ENCODE peak calls at places on chromosomes 5 and 9, in eight cellular contexts. V is HCT116, R is transverse colon, X is prostate gland, Y is endothelial cell of umbilical vein, I is breast epithelium, O is Panc1, W is stomach. Q is an unnamed sample. For H3K36me3, the result is how much of the 10 kb centered on the place peaks cover.

GRCh38 chr9:68522126-68522525 is 18.6 kb downstream of the TMEM252 start:
- DNase-seq in V (no peak), R (no peak), X (no peak), Y (no peak), I (no peak), O (no peak), W (no peak), Q (no peak)

GRCh38 chr9:94017939-94018531 is 62.9 kb upstream of the BARX1 start:
- DNase-seq in V (no peak), R (no peak), X (no peak), Y (no peak), I (no peak), O (no peak), W (no peak), Q (no peak)

GRCh38 chr5:158022844-158023243 is 163.9 kb upstream of the CLINT1 start:
- DNase-seq in V (no peak), R (no peak), X (no peak), Y (no peak), I (no peak), O (no peak), W (no peak), Q (no peak)

GRCh38 chr5:11269515-11269914 is 508.5 kb upstream of the DAP start:
- DNase-seq in V (no peak), R (no peak), X (no peak), Y (no peak), I (no peak), O (no peak), W (no peak), Q (no peak)

GRCh38 chr5:140113180-140113698 is 670 bp upstream of the PURA start:
- DNase-seq in V (no peak), R (peak), X (no peak), Y (peak), I (no peak), O (no peak), W (no peak), Q (no peak)

GRCh38 chr5:73818357-73818756 is 192.4 kb downstream of the ARHGEF28 start:
- DNase-seq in V (no peak), R (no peak), X (no peak), Y (no peak), I (no peak), O (no peak), W (no peak), Q (no peak)

GRCh38 chr5:119282628-119283027 is 73.2 kb upstream of the TNFAIP8 start:
- DNase-seq in V (no peak), R (no peak), X (no peak), Y (no peak), I (no peak), O (no peak), W (no peak), Q (no peak)

GRCh38 chr5:181205735-181206401 is 872 bp upstream of the TRIM7 start:
- DNase-seq in V (no peak), R (no peak), X (no peak), Y (no peak), I (no peak), O (no peak), W (no peak), Q (no peak)

GRCh38 chr9:109108318-109108717 is 11.4 kb downstream of the TMEM245 start:
- DNase-seq in V (no peak), R (no peak), X (no peak), Y (peak), I (no peak), O (no peak), W (no peak), Q (no peak)

GRCh38 chr9:112061152-112061740 is 113.9 kb downstream of the SUSD1 start:
- DNase-seq in V (peak), R (peak), X (no peak), Y (peak), I (no peak), O (no peak), W (peak), Q (no peak)

GRCh38 chr9:86667307-86667706 is 280.0 kb downstream of the GAS1 start:
- DNase-seq in V (no peak), R (no peak), X (no peak), Y (no peak), I (no peak), O (no peak), W (no peak), Q (no peak)

GRCh38 chr9:4640027-4640426 is 22.1 kb upstream of the PLPP6 start:
- DNase-seq in V (peak), R (peak), X (no peak), Y (peak), I (no peak), O (no peak), W (peak), Q (no peak)

GRCh38 chr9:17222932-17223331 is 88.1 kb downstream of the CNTLN start:
- DNase-seq in V (no peak), R (no peak), X (no peak), Y (no peak), I (no peak), O (no peak), W (no peak), Q (no peak)

GRCh38 chr9:37338218-37338617 is 84.3 kb upstream of the GRHPR start:
- DNase-seq in V (no peak), R (no peak), X (no peak), Y (no peak), I (no peak), O (no peak), W (no peak), Q (no peak)

GRCh38 chr9:77435272-77435671 is 212.8 kb downstream of the GNA14 start:
- DNase-seq in V (no peak), R (no peak), X (no peak), Y (no peak), I (no peak), O (no peak), W (no peak), Q (no peak)

GRCh38 chr9:129823163-129823933 is 588 bp downstream of the TOR1A start:
- DNase-seq in V (no peak), R (no peak), X (no peak), Y (peak), I (no peak), O (no peak), W (no peak), Q (no peak)

GRCh38 chr5:74288038-74288437 is 352.5 kb downstream of the ENC1 start:
- DNase-seq in V (no peak), R (no peak), X (no peak), Y (no peak), I (no peak), O (no peak), W (no peak), Q (no peak)

GRCh38 chr9:135971892-135972291 is 10.7 kb upstream of the UBAC1 start:
- DNase-seq in V (peak), R (peak), X (peak), Y (no peak), I (peak), O (no peak), W (peak), Q (no peak)

GRCh38 chr9:742914-743594 is 98.4 kb upstream of the DMRT1 start:
- DNase-seq in V (no peak), R (no peak), X (no peak), Y (no peak), I (no peak), O (no peak), W (no peak), Q (no peak)

GRCh38 chr5:143403357-143403606 is 204 bp downstream of the NR3C1 start:
- DNase-seq in V (no peak), R (no peak), X (no peak), Y (no peak), I (no peak), O (no peak), W (no peak), Q (no peak)

GRCh38 chr9:121827251-121827967 is 176.0 kb downstream of the DAB2IP start:
- DNase-seq in V (no peak), R (no peak), X (no peak), Y (no peak), I (peak), O (no peak), W (no peak), Q (no peak)

GRCh38 chr5:75566710-75567309 is 44.4 kb upstream of the ANKDD1B start:
- DNase-seq in V (peak), R (no peak), X (peak), Y (peak), I (no peak), O (peak), W (no peak), Q (peak)

GRCh38 chr9:20804476-20805253 is 120.6 kb downstream of the FOCAD start:
- DNase-seq in V (no peak), R (no peak), X (no peak), Y (no peak), I (no peak), O (no peak), W (no peak), Q (peak)

GRCh38 chr9:34501889-34502425 is 20.8 kb downstream of the ENHO start:
- DNase-seq in V (no peak), R (peak), X (peak), Y (peak), I (peak), O (no peak), W (peak), Q (no peak)

GRCh38 chr5:78467744-78468357 is 107.4 kb downstream of the SCAMP1 start:
- DNase-seq in V (no peak), R (no peak), X (no peak), Y (peak), I (no peak), O (peak), W (no peak), Q (peak)

GRCh38 chr5:44189255-44189654 is 200.0 kb downstream of the FGF10 start:
- DNase-seq in V (no peak), R (no peak), X (no peak), Y (no peak), I (no peak), O (no peak), W (no peak), Q (no peak)

DNA sequence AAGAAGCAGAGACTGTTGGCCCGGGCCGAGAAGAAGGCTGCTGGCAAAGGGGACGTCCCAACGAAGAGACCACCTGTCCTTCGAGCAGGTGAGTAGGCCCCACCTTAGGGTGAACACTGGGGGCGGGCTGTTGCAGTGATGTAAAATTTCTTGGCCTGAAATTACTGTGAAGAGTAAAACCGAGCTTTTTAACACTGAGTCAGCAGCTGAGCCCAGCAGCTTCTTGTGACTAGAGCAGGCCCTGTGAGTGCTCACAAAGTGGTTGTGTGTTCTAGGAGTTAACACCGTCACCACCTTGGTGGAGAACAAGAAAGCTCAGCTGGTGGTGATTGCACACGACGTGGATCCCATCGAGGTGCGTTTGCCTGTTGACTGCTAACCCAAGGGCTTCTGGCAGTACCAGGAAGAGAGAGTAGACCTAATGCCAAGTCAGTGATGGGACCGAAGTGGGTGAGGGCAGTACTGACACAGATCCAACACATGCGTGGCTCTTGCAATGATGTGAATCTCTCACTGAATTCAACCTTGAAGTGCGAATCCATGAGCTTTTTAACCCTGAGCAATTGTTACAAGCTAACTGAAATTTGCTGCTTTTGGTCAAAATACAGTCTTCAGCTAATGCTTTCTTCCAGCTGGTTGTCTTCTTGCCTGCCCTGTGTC is 2.1 kb downstream of the RPL7A start:
- DNase-seq in V (no peak), R (no peak), X (no peak), Y (no peak), I (no peak), O (no peak), W (no peak), Q (no peak)
- H3K36me3 ChIP-seq in V (half or more), R (under half), X (under half), Y (under half), I (under half), O (under half), W (under half), Q (half or more)

GRCh38 chr5:14185336-14186131 is 42.4 kb downstream of the TRIO start:
- DNase-seq in V (no peak), R (no peak), X (no peak), Y (peak), I (no peak), O (no peak), W (no peak), Q (no peak)
- TF ChIP-seq POLR2AphosphoS5 in V (no peak), R (no peak), X (no peak), Y (no peak), I (no peak), O (no peak), W (no peak), Q (no peak)

DNA sequence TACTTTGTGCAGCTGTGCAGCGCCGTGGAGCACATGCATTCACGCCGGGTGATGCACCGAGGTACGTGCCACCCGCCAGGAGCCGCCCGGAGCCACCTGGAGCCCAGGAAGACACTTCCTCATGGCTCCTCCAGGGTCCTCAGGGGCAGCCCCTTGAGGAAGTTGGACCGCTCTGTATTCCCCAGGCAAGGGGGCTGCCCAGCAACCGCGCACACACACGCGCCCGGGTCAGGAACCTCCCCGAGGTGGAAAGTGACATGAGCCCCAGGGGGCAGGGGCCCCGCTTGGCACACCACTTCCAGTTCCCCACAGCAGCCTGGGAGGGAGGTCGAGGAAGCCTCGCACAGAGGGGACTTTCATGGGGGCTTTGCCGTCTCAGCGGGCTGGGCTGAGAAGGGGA is 68.6 kb downstream of the NEK6 start:
- DNase-seq in V (no peak), R (no peak), X (no peak), Y (no peak), I (no peak), O (no peak), W (no peak), Q (no peak)
- H3K36me3 ChIP-seq in V (under half), R (under half), X (under half), Y (under half), I (under half), O (under half), W (under half), Q (under half)

DNA sequence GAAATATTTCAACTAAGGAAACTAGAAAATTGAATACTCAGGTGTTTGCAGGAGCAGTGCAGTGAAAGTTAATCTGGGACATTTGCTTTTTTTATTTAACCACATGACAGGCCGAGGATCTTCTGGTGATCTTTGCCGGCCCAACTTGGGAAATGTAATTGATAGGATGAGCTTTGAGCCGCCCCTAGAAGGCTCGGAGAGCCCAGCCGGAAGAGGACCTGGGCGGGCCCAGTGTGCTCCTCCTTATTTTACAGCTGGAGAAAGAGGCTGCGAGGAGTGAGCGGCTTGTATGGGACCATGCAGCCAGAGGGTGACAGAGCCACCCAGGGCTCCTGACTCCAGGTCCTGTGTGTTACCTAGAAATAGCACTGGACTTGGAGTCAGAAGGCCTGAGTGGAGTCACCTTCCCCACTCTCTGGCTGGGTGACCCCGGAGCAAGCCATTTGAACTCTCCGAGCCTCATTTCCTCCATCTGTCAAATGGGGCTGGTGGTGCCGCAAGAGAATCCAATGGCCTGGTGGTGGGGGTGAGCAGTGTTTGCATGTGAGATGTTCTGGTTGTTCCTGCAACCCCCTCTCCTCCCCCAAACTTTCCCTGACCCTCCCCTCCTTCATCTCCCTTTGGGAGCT is 2.5 kb downstream of the PPARGC1B start:
- DNase-seq in V (no peak), R (peak), X (peak), Y (no peak), I (no peak), O (no peak), W (no peak), Q (no peak)
- TF ChIP-seq POLR2AphosphoS5 in V (no peak), R (peak), X (no peak), Y (no peak), I (no peak), O (no peak), W (no peak), Q (no peak)